ENCODE peak calls at places on chromosomes 11 and 22, in nine cellular contexts. E, O, B, Y, S, I, T, C and F are unnamed samples.

GRCh38 chr11:130213143-130213978 is 53.8 kb downstream of the ST14 start:
- DNase-seq in E (peak; percentile 3), O (peak; percentile 55), B (peak; percentile 69), Y (peak; percentile 80), S (peak; percentile 74), I (peak; percentile 77), T (peak; percentile 63), C (peak; percentile 95), F (peak; percentile 63)

GRCh38 chr22:20203142-20204099 is 52.6 kb upstream of the CCDC188 start:
- DNase-seq in E (no peak), O (no peak), B (no peak), Y (no peak), S (peak; percentile 86), I (no peak), T (no peak), C (no peak), F (peak; percentile 69)

GRCh38 chr11:10325398-10326079 is 20.7 kb downstream of the ADM start:
- DNase-seq in E (no peak), O (no peak), B (no peak), Y (no peak), S (no peak), I (no peak), T (no peak), C (no peak), F (no peak)

GRCh38 chr11:112227002-112227401 is 774 bp downstream of the PTS start:
- DNase-seq in E (no peak), O (no peak), B (no peak), Y (no peak), S (no peak), I (no peak), T (no peak), C (no peak), F (no peak)

GRCh38 chr11:72741849-72742521 is 10.2 kb downstream of the ARAP1 start:
- DNase-seq in E (no peak), O (no peak), B (peak; percentile 42), Y (no peak), S (no peak), I (no peak), T (no peak), C (peak; percentile 76), F (no peak)

GRCh38 chr22:29704528-29705285 is 15.1 kb upstream of the CABP7 start:
- DNase-seq in E (no peak), O (no peak), B (no peak), Y (no peak), S (no peak), I (peak; percentile 67), T (no peak), C (no peak), F (peak; percentile 57)

GRCh38 chr11:75814369-75814685 is 683 bp upstream of the UVRAG start:
- DNase-seq in E (no peak), O (no peak), B (no peak), Y (no peak), S (no peak), I (no peak), T (no peak), C (no peak), F (no peak)

GRCh38 chr11:35658028-35658948 is 4.3 kb upstream of the TRIM44 start:
- DNase-seq in E (no peak), O (no peak), B (no peak), Y (no peak), S (no peak), I (no peak), T (no peak), C (no peak), F (no peak)

GRCh38 chr22:49586873-49587272 is 240.8 kb downstream of the BRD1 start:
- DNase-seq in E (no peak), O (no peak), B (no peak), Y (no peak), S (peak; percentile 42), I (peak; percentile 53), T (no peak), C (peak; percentile 45), F (no peak)

GRCh38 chr11:18312663-18313420 is 9.1 kb downstream of the HPS5 start:
- DNase-seq in E (no peak), O (no peak), B (no peak), Y (no peak), S (no peak), I (no peak), T (no peak), C (no peak), F (no peak)

GRCh38 chr11:32884770-32885384 is 7.7 kb upstream of the QSER1 start:
- DNase-seq in E (no peak), O (no peak), B (no peak), Y (no peak), S (no peak), I (no peak), T (no peak), C (no peak), F (no peak)

GRCh38 chr11:120272303-120272702 is 32.4 kb downstream of the POU2F3 start:
- DNase-seq in E (no peak), O (no peak), B (no peak), Y (no peak), S (no peak), I (no peak), T (no peak), C (no peak), F (no peak)

GRCh38 chr11:46557684-46558151 is 36.1 kb downstream of the AMBRA1 start:
- DNase-seq in E (peak; percentile 29), O (no peak), B (no peak), Y (no peak), S (no peak), I (no peak), T (no peak), C (no peak), F (peak; percentile 19)

GRCh38 chr11:72778535-72779494 is 15.0 kb downstream of the STARD10 start:
- DNase-seq in E (no peak), O (no peak), B (no peak), Y (no peak), S (peak; percentile 92), I (no peak), T (no peak), C (no peak), F (peak; percentile 86)

GRCh38 chr22:19886605-19887250 is 32.1 kb upstream of the GNB1L start:
- DNase-seq in E (no peak), O (no peak), B (peak; percentile 46), Y (no peak), S (no peak), I (no peak), T (peak; percentile 51), C (peak; percentile 91), F (no peak)

GRCh38 chr11:1336836-1337646 is 27.6 kb upstream of the TOLLIP start:
- DNase-seq in E (no peak), O (peak; percentile 65), B (peak; percentile 68), Y (peak; percentile 76), S (peak; percentile 66), I (peak; percentile 84), T (no peak), C (peak; percentile 93), F (no peak)

GRCh38 chr11:1340111-1340510 is 30.7 kb upstream of the TOLLIP start:
- DNase-seq in E (no peak), O (no peak), B (no peak), Y (no peak), S (peak; percentile 46), I (peak; percentile 55), T (no peak), C (no peak), F (peak; percentile 1)

GRCh38 chr11:1337647-1338007 is 28.2 kb upstream of the TOLLIP start:
- DNase-seq in E (no peak), O (no peak), B (peak; percentile 18), Y (no peak), S (peak; percentile 46), I (peak; percentile 58), T (no peak), C (no peak), F (no peak)

GRCh38 chr11:1339066-1339675 is 29.7 kb upstream of the TOLLIP start:
- DNase-seq in E (no peak), O (no peak), B (no peak), Y (no peak), S (no peak), I (no peak), T (no peak), C (no peak), F (peak; percentile 1)

GRCh38 chr11:1338201-1339065 is 29.0 kb upstream of the TOLLIP start:
- DNase-seq in E (no peak), O (no peak), B (peak; percentile 24), Y (peak; percentile 49), S (peak; percentile 51), I (peak; percentile 68), T (no peak), C (no peak), F (no peak)
- H3K27ac ChIP-seq in E (no peak overlapping the region), O (no peak overlapping the region), B (no peak overlapping the region), Y (no peak overlapping the region), S (no peak overlapping the region), I (peak overlapping the region; percentile 18), T (no peak overlapping the region), C (no peak overlapping the region), F (no peak overlapping the region)

GRCh38 chr22:39524089-39524752 is 3.9 kb downstream of the ATF4 start:
- DNase-seq in E (no peak), O (no peak), B (no peak), Y (no peak), S (no peak), I (no peak), T (no peak), C (no peak), F (no peak)
- TF ChIP-seq POLR2A in E (no peak), O (no peak), B (no peak), Y (no peak), S (no peak), I (no peak), T (no peak), C (no peak), F (no peak)

DNA sequence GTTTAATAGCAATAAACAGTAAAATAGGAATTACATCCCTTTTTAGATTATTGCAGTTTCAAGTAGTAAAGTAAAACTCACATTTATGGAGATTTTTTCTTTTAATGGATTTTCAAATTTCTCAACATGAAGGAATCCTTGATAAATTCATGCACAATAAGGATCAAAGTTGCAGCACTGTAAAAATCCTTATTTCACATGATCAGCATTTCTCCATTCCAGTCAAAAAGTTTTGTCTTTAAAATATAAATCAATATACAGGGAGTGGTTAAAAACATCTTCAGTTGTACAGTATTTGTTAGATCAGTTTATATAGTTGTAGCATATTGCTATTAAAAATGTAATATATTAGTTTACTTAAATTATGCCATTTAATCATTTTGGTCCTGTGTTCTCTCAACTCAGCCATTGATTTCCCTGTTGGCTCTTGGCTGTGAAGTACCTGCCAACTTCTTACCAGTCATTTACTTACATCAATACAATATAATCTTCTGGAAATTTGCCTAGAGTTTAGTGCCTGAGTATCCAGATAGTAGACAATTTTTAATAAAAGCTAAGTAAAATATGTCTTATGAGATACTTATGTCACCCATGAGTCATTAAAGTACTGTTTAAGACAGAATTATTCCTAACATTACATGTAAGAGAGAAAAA is 12.1 kb downstream of the ELP4 start:
- DNase-seq in E (no peak), O (no peak), B (no peak), Y (no peak), S (no peak), I (no peak), T (no peak), C (no peak), F (no peak)
- H3K4me3 ChIP-seq in E (no peak overlapping the region), O (no peak overlapping the region), B (no peak overlapping the region), Y (no peak overlapping the region), S (no peak overlapping the region), I (no peak overlapping the region), T (no peak overlapping the region), C (no peak overlapping the region), F (no peak overlapping the region)

DNA sequence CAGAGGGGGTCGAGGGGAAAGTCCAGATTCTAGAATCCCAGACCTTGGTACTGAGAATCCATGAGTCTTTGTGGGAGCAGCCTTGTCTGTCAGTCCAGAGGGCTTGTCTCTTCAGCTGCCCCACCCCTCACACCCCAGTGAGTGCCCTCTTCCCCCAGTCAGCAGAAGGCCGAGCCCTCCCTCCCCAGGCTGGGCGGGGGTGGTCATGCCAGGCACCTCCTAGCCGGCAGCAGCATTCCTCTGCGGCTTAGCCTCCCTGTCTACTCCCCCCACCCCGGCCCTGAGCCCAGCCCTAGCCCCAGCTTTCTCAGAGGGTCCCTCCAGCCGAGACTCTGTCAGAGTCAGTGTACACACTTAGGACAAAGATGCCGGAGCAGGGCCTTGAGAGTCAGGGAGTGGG is 4.6 kb downstream of the SOX10 start:
- DNase-seq in E (no peak), O (no peak), B (no peak), Y (no peak), S (no peak), I (no peak), T (no peak), C (no peak), F (no peak)
- H3K27ac ChIP-seq in E (no peak overlapping the region), O (no peak overlapping the region), B (no peak overlapping the region), Y (no peak overlapping the region), S (no peak overlapping the region), I (peak overlapping the region; percentile 25), T (no peak overlapping the region), C (no peak overlapping the region), F (no peak overlapping the region)